ENCODE peak calls at places on chromosomes 16 and 17, in seven cellular contexts. T is A549, Y is heart left ventricle, O is mucosa of descending colon, Z is PC-3, H is breast epithelium, K is HCT116. F is an unnamed sample. For H3K9me3, the result is how much of the 10 kb centered on the place peaks cover.

GRCh38 chr17:28827672-28828071 is 14.9 kb downstream of the FAM222B start:
- DNase-seq in T (no peak), Y (no peak), O (no peak), Z (no peak), H (no peak), K (no peak), F (no peak)

GRCh38 chr17:78817123-78817522 is 23.5 kb downstream of the USP36 start:
- DNase-seq in T (no peak), Y (no peak), O (peak), Z (no peak), H (no peak), K (no peak), F (peak)

GRCh38 chr16:11250091-11250785 is 5.8 kb downstream of the SOCS1 start:
- DNase-seq in T (no peak), Y (no peak), O (no peak), Z (peak), H (no peak), K (no peak), F (no peak)

GRCh38 chr16:54936979-54937672 is 6.5 kb downstream of the IRX5 start:
- DNase-seq in T (peak), Y (peak), O (no peak), Z (no peak), H (peak), K (no peak), F (no peak)

GRCh38 chr17:64148017-64148631 is 18.2 kb upstream of the ERN1 start:
- DNase-seq in T (peak), Y (no peak), O (no peak), Z (peak), H (no peak), K (no peak), F (no peak)

GRCh38 chr17:48545022-48545376 is at the start of gene HOXB2:
- DNase-seq in T (no peak), Y (no peak), O (no peak), Z (no peak), H (no peak), K (no peak), F (no peak)

GRCh38 chr17:28896491-28896883 is 1.0 kb downstream of the FLOT2 start:
- DNase-seq in T (no peak), Y (no peak), O (no peak), Z (no peak), H (no peak), K (no peak), F (no peak)

GRCh38 chr17:17638467-17638866 is 42.8 kb upstream of the RAI1 start:
- DNase-seq in T (no peak), Y (no peak), O (no peak), Z (no peak), H (no peak), K (no peak), F (no peak)

GRCh38 chr16:70746708-70747424 is 54.1 kb downstream of the VAC14 start:
- DNase-seq in T (peak), Y (peak), O (peak), Z (peak), H (peak), K (peak), F (no peak)

GRCh38 chr17:28544402-28545140 is 7.9 kb downstream of the UNC119 start:
- DNase-seq in T (no peak), Y (no peak), O (no peak), Z (no peak), H (no peak), K (no peak), F (no peak)

GRCh38 chr16:50776042-50776441 is 34.2 kb downstream of the CYLD start:
- DNase-seq in T (no peak), Y (no peak), O (peak), Z (no peak), H (no peak), K (no peak), F (no peak)

GRCh38 chr16:79899316-79900110 is 299.0 kb upstream of the MAF start:
- DNase-seq in T (no peak), Y (no peak), O (peak), Z (no peak), H (no peak), K (no peak), F (no peak)

GRCh38 chr16:75555213-75555706 is 792 bp downstream of the TMEM231 start:
- DNase-seq in T (peak), Y (peak), O (peak), Z (peak), H (peak), K (peak), F (no peak)

GRCh38 chr16:72847187-72848044 is 200.5 kb downstream of the ZFHX3 start:
- DNase-seq in T (peak), Y (peak), O (peak), Z (peak), H (no peak), K (no peak), F (no peak)

GRCh38 chr17:36092228-36092627 is 2.3 kb upstream of the CCL3 start:
- DNase-seq in T (no peak), Y (no peak), O (no peak), Z (no peak), H (no peak), K (no peak), F (no peak)

GRCh38 chr16:77093999-77094398 is 97.0 kb upstream of the MON1B start:
- DNase-seq in T (no peak), Y (no peak), O (no peak), Z (no peak), H (no peak), K (no peak), F (no peak)

GRCh38 chr16:17211797-17212196 is 259.0 kb downstream of the XYLT1 start:
- DNase-seq in T (peak), Y (no peak), O (peak), Z (no peak), H (no peak), K (peak), F (no peak)

DNA sequence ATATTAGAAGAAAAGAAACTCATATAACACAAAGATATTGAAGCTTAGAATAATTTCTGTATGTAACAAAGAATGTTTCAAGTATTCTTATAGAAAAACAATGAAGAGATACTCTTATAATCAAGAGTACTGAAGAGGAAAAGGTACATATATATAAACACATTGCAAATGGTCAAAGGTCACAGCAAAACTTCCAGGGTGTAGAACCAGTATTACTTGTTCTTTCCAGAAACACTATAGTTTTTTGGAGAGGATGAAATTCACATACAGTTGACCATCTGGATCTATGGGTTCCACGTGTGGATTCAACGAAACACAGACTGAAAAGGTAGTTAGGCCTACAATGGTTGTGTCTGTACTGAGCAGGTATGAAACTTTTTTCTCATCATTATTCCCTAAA is 22.6 kb downstream of the PRPSAP1 start:
- DNase-seq in T (no peak), Y (no peak), O (peak), Z (peak), H (no peak), K (no peak), F (no peak)
- H3K9me3 ChIP-seq in T (under half), Y (under half), O (under half), Z (under half), H (under half), K (under half), F (under half)

DNA sequence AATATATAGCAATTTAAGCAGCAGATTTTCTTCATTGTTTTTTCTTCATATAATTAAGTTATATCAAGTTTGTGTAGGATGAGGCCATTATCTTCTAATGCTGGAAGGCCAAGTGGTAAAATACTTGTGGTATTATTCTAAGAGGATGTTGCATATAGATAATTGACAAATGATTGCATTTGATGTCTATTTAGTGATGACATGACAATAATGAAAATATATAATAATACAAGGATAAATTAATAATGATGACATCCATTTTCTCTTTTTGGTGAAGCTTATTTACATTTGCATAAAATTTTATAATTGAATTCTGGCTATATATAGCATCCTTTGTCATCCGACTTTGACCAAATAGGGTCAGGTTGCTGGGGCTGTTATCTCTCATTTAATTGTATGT is 195.4 kb upstream of the KCNJ16 start:
- DNase-seq in T (no peak), Y (no peak), O (no peak), Z (no peak), H (no peak), K (no peak), F (no peak)
- H3K9me3 ChIP-seq in T (under half), Y (under half), O (under half), Z (under half), H (under half), K (under half), F (under half)

DNA sequence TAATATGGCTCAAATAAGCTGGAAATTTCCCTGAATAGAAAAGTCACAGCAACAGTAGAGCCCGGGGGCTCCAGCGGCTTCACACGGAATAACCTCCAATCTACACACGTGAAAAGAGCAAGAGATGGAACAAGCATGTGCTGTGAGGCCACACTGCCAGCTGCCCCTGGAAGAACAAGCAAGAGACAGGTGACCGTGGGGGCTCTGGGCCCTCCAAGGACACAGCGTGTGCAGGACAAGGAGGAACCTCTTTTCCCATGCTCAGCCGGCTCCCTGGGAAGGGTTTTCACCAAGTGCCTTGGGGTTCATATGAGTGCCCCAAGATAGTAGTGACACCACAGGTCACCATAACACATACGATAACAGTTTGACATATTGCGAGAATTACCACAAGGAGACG is 110.2 kb upstream of the ZNF750 start:
- DNase-seq in T (no peak), Y (no peak), O (no peak), Z (no peak), H (no peak), K (no peak), F (no peak)
- H3K9me3 ChIP-seq in T (half or more), Y (under half), O (under half), Z (under half), H (under half), K (under half), F (under half)

GRCh38 chr17:11490171-11490760 is 108.0 kb upstream of the DNAH9 start:
- DNase-seq in T (no peak), Y (no peak), O (no peak), Z (no peak), H (no peak), K (no peak), F (no peak)
- H3K9me3 ChIP-seq in T (under half), Y (under half), O (under half), Z (under half), H (under half), K (under half), F (under half)

GRCh38 chr16:35564148-35564547 is 2104.7 kb downstream of the TP53TG3F start:
- DNase-seq in T (no peak), Y (no peak), O (no peak), Z (no peak), H (no peak), K (no peak), F (no peak)

GRCh38 chr16:35562919-35563318 is 2103.5 kb downstream of the TP53TG3F start:
- DNase-seq in T (no peak), Y (no peak), O (no peak), Z (no peak), H (no peak), K (no peak), F (no peak)

GRCh38 chr16:35562471-35562870 is 2103.1 kb downstream of the TP53TG3F start:
- DNase-seq in T (no peak), Y (no peak), O (no peak), Z (no peak), H (no peak), K (no peak), F (no peak)

GRCh38 chr16:35565626-35566025 is 2106.2 kb downstream of the TP53TG3F start:
- DNase-seq in T (no peak), Y (no peak), O (no peak), Z (no peak), H (no peak), K (no peak), F (no peak)

GRCh38 chr16:35564889-35565288 is 2105.5 kb downstream of the TP53TG3F start:
- DNase-seq in T (no peak), Y (no peak), O (no peak), Z (no peak), H (no peak), K (no peak), F (no peak)
- H3K9me3 ChIP-seq in T (under half), Y (under half), O (half or more), Z (under half), H (under half), K (under half), F (under half)

GRCh38 chr17:59007995-59008394 is 98.7 kb downstream of the TRIM37 start:
- DNase-seq in T (no peak), Y (no peak), O (no peak), Z (no peak), H (no peak), K (no peak), F (no peak)
- H3K9me3 ChIP-seq in T (under half), Y (under half), O (under half), Z (under half), H (under half), K (under half), F (under half)

GRCh38 chr17:9700754-9701476 is 55.6 kb downstream of the USP43 start:
- DNase-seq in T (no peak), Y (no peak), O (no peak), Z (no peak), H (no peak), K (no peak), F (no peak)
- H3K9me3 ChIP-seq in T (under half), Y (under half), O (under half), Z (under half), H (under half), K (under half), F (under half)

F was measured in T-helper 17 cell.